ENCODE peak calls at places on chromosomes 7 and 10, in nine cellular contexts. F is H9, G is spleen, Y is mesendoderm, C is A673, N is cardiac muscle cell, D is pancreas, K is A549, M is heart left ventricle. I is an unnamed sample. For H3K4me1, the result is how much of the 10 kb centered on the place peaks cover.

GRCh38 chr10:5698062-5698461 is 13.4 kb downstream of the TASOR2 start:
- DNase-seq in K (no peak), M (no peak), D (no peak), Y (peak), F (no peak), N (no peak), G (no peak), C (no peak), I (no peak)

GRCh38 chr10:10869592-10869991 is 148.1 kb upstream of the CELF2 start:
- DNase-seq in C (peak), K (no peak), M (no peak), D (no peak), N (peak), Y (peak), F (no peak), G (no peak), I (no peak)

GRCh38 chr10:5014936-5015335 is 11.3 kb upstream of the AKR1C2 start:
- DNase-seq in M (no peak), Y (peak), C (peak), G (no peak), F (no peak), N (peak), D (no peak), K (peak), I (no peak)

GRCh38 chr10:129965940-129966339 is 1.9 kb upstream of the EBF3 start:
- DNase-seq in G (no peak), C (no peak), K (no peak), N (no peak), F (no peak), M (no peak), D (no peak), Y (no peak), I (no peak)

GRCh38 chr10:112639291-112639690 is 192.3 kb downstream of the VTI1A start:
- DNase-seq in F (no peak), G (no peak), D (no peak), K (no peak), N (no peak), C (no peak), Y (no peak), M (no peak), I (no peak)

GRCh38 chr7:124764847-124765400 is 668 bp downstream of the GPR37 start:
- DNase-seq in F (peak), Y (peak), M (no peak), G (no peak), D (peak), N (peak), C (peak), K (no peak), I (peak)

GRCh38 chr7:88401009-88401623 is 94.4 kb upstream of the STEAP4 start:
- DNase-seq in D (no peak), M (no peak), K (peak), F (no peak), N (no peak), Y (peak), C (peak), G (no peak), I (no peak)

GRCh38 chr7:29345590-29345989 is 151.0 kb downstream of the CHN2 start:
- DNase-seq in C (peak), K (peak), D (peak), G (no peak), M (peak), F (peak), N (peak), Y (peak), I (peak)

GRCh38 chr7:22061781-22062180 is 116.1 kb upstream of the CDCA7L start:
- DNase-seq in M (no peak), K (no peak), C (no peak), D (no peak), F (no peak), G (no peak), N (no peak), Y (no peak), I (no peak)

GRCh38 chr7:84722734-84723133 is 464.1 kb downstream of the SEMA3D start:
- DNase-seq in F (no peak), N (no peak), C (no peak), G (no peak), K (no peak), M (no peak), D (no peak), Y (no peak), I (no peak)
- H3K27ac ChIP-seq in F (no peak), N (no peak), C (no peak), G (no peak), K (no peak), M (no peak), D (no peak), Y (no peak), I (no peak)

GRCh38 chr10:110413903-110414562 is 83.7 kb upstream of the DUSP5 start:
- DNase-seq in C (no peak), Y (no peak), N (peak), F (no peak), K (peak), D (no peak), M (no peak), G (no peak), I (no peak)

GRCh38 chr10:110415809-110416208 is 81.9 kb upstream of the DUSP5 start:
- DNase-seq in Y (peak), K (no peak), D (no peak), N (no peak), C (no peak), G (no peak), M (peak), F (no peak), I (no peak)

GRCh38 chr10:110411047-110411410 is 86.7 kb upstream of the DUSP5 start:
- DNase-seq in C (no peak), F (no peak), G (no peak), D (no peak), M (peak), Y (no peak), K (peak), N (peak), I (peak)

GRCh38 chr10:110414563-110415309 is 83.0 kb upstream of the DUSP5 start:
- DNase-seq in N (peak), C (no peak), K (peak), M (no peak), F (no peak), Y (no peak), G (peak), D (no peak), I (peak)

GRCh38 chr10:110413049-110413783 is 84.5 kb upstream of the DUSP5 start:
- DNase-seq in D (no peak), F (no peak), M (no peak), N (no peak), Y (no peak), K (no peak), G (no peak), C (no peak), I (no peak)
- H3K4me1 ChIP-seq in D (under half), F (under half), M (half or more), N (half or more), Y (under half), K (half or more), G (half or more), C (under half), I (under half)

GRCh38 chr10:24382045-24382444 is 173.1 kb downstream of the KIAA1217 start:
- DNase-seq in D (no peak), G (no peak), Y (no peak), N (no peak), C (no peak), K (no peak), F (no peak), M (no peak), I (no peak)
- H3K27ac ChIP-seq in D (no peak), G (no peak), Y (no peak), N (no peak), C (peak), K (no peak), F (no peak), M (no peak), I (peak)

GRCh38 chr10:17161788-17162187 is 32.2 kb upstream of the CUBN start:
- DNase-seq in N (no peak), Y (no peak), D (no peak), M (no peak), F (no peak), G (no peak), K (no peak), C (peak), I (no peak)
- H3K4me1 ChIP-seq in N (under half), Y (under half), D (under half), M (under half), F (under half), G (under half), K (under half), C (under half), I (under half)

GRCh38 chr10:71216363-71216695 is 4.0 kb downstream of the UNC5B start:
- DNase-seq in Y (no peak), G (peak), D (peak), F (no peak), N (no peak), M (no peak), K (no peak), C (no peak), I (no peak)
- H3K27ac ChIP-seq in Y (peak), G (peak), D (no peak), F (no peak), N (peak), M (peak), K (no peak), C (peak), I (no peak)

I was measured in thyroid gland.